ENCODE peak calls at places on chromosomes 3 and 15, in nine cellular contexts. One of them, this sample, is unnamed.

GRCh38 chr3:72748659-72749058 is 99.6 kb downstream of the SHQ1 start:
- DNase-seq in OCI-LY7: no peak
- DNase-seq in GM23338: no peak
- DNase-seq in MM.1S: no peak
- DNase-seq in GM23248: no peak
- DNase-seq in PC-3: no peak
- DNase-seq in HCT116: no peak
- DNase-seq in SK-N-SH: no peak
- DNase-seq in neural progenitor cell: no peak
- DNase-seq in this sample: no peak

GRCh38 chr15:32838820-32839219 is 121.0 kb downstream of the GREM1 start:
- DNase-seq in OCI-LY7: no peak
- DNase-seq in GM23338: no peak
- DNase-seq in MM.1S: no peak
- DNase-seq in GM23248: peak; percentile 97
- DNase-seq in PC-3: peak; percentile 97
- DNase-seq in HCT116: no peak
- DNase-seq in SK-N-SH: no peak
- DNase-seq in neural progenitor cell: no peak
- DNase-seq in this sample: peak; percentile 24

GRCh38 chr3:23129817-23130216 is 73.3 kb upstream of the UBE2E2 start:
- DNase-seq in OCI-LY7: no peak
- DNase-seq in GM23338: no peak
- DNase-seq in MM.1S: peak; percentile 59
- DNase-seq in GM23248: no peak
- DNase-seq in PC-3: peak; percentile 86
- DNase-seq in HCT116: no peak
- DNase-seq in SK-N-SH: no peak
- DNase-seq in neural progenitor cell: no peak
- DNase-seq in this sample: peak; percentile 51

GRCh38 chr3:67362686-67363085 is 291.7 kb downstream of the SUCLG2 start:
- DNase-seq in OCI-LY7: no peak
- DNase-seq in GM23338: no peak
- DNase-seq in MM.1S: peak; percentile 23
- DNase-seq in GM23248: no peak
- DNase-seq in PC-3: peak; percentile 55
- DNase-seq in HCT116: no peak
- DNase-seq in SK-N-SH: no peak
- DNase-seq in neural progenitor cell: no peak
- DNase-seq in this sample: peak; percentile 52

GRCh38 chr3:158723991-158724390 is 8.3 kb downstream of the RARRES1 start:
- DNase-seq in OCI-LY7: no peak
- DNase-seq in GM23338: no peak
- DNase-seq in MM.1S: no peak
- DNase-seq in GM23248: no peak
- DNase-seq in PC-3: no peak
- DNase-seq in HCT116: no peak
- DNase-seq in SK-N-SH: no peak
- DNase-seq in neural progenitor cell: no peak
- DNase-seq in this sample: no peak

GRCh38 chr3:124780767-124781485 is 50.7 kb downstream of the UMPS start:
- DNase-seq in OCI-LY7: no peak
- DNase-seq in GM23338: peak; percentile 32
- DNase-seq in MM.1S: no peak
- DNase-seq in GM23248: peak; percentile 82
- DNase-seq in PC-3: no peak
- DNase-seq in HCT116: no peak
- DNase-seq in SK-N-SH: peak; percentile 41
- DNase-seq in neural progenitor cell: peak; percentile 69
- DNase-seq in this sample: peak; percentile 46

GRCh38 chr15:95760508-95760907 is 570.0 kb upstream of the NR2F2 start:
- DNase-seq in OCI-LY7: no peak
- DNase-seq in GM23338: peak; percentile 72
- DNase-seq in MM.1S: no peak
- DNase-seq in GM23248: no peak
- DNase-seq in PC-3: peak; percentile 4
- DNase-seq in HCT116: no peak
- DNase-seq in SK-N-SH: no peak
- DNase-seq in neural progenitor cell: peak; percentile 81
- DNase-seq in this sample: peak; percentile 7

GRCh38 chr15:39698444-39699390 is 83.9 kb downstream of the FSIP1 start:
- DNase-seq in OCI-LY7: no peak
- DNase-seq in GM23338: no peak
- DNase-seq in MM.1S: no peak
- DNase-seq in GM23248: no peak
- DNase-seq in PC-3: no peak
- DNase-seq in HCT116: no peak
- DNase-seq in SK-N-SH: no peak
- DNase-seq in neural progenitor cell: no peak
- DNase-seq in this sample: peak; percentile 23

GRCh38 chr3:177714945-177715344 is 517.7 kb upstream of the TBL1XR1 start:
- DNase-seq in OCI-LY7: no peak
- DNase-seq in GM23338: no peak
- DNase-seq in MM.1S: no peak
- DNase-seq in GM23248: no peak
- DNase-seq in PC-3: no peak
- DNase-seq in HCT116: no peak
- DNase-seq in SK-N-SH: no peak
- DNase-seq in neural progenitor cell: no peak
- DNase-seq in this sample: no peak

GRCh38 chr15:78508272-78508671 is 895 bp downstream of the HYKK start:
- DNase-seq in OCI-LY7: no peak
- DNase-seq in GM23338: no peak
- DNase-seq in MM.1S: no peak
- DNase-seq in GM23248: no peak
- DNase-seq in PC-3: no peak
- DNase-seq in HCT116: no peak
- DNase-seq in SK-N-SH: no peak
- DNase-seq in neural progenitor cell: peak; percentile 4
- DNase-seq in this sample: peak; percentile 12
- H3K4me3 ChIP-seq in OCI-LY7: peak overlapping the region; percentile 67
- H3K4me3 ChIP-seq in GM23338: peak overlapping the region; percentile 67
- H3K4me3 ChIP-seq in MM.1S: peak overlapping the region; percentile 70
- H3K4me3 ChIP-seq in GM23248: peak overlapping the region; percentile 75
- H3K4me3 ChIP-seq in PC-3: peak overlapping the region; percentile 76
- H3K4me3 ChIP-seq in HCT116: peak overlapping the region; percentile 79
- H3K4me3 ChIP-seq in SK-N-SH: peak overlapping the region; percentile 74
- H3K4me3 ChIP-seq in neural progenitor cell: peak overlapping the region; percentile 63
- H3K4me3 ChIP-seq in this sample: peak overlapping the region; percentile 20

DNA sequence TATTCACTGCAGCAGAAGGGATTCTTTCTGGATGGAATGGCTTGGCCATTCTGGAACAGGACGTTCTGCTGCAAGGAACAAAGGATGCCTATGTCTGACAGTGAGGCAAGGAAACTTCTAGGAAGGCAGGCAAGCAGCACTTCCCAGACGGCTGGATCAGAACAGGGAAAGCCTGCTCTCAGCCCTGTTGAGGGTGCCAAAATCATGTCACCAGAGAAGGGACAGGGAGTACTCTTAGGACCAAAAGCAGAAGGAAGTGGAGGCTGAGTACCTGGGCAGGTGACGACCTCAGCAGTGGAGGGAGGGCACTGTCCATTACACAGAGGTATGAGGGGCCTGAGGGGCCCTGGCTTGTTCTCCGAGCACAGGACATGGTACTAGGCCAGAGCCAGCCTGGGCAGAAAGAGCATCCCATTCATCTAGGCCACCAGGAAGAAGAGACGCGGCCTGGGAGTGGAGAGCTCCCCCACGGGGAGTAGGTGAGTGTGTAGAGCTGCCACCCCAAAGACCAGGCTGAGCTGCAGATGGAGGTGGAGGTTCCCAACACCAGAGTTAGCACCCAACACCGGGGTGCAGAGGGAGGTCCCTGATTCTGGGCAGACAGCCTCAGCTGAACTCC is 9.6 kb downstream of the KLF15 start:
- DNase-seq in OCI-LY7: no peak
- DNase-seq in GM23338: no peak
- DNase-seq in MM.1S: peak; percentile 1
- DNase-seq in GM23248: no peak
- DNase-seq in PC-3: no peak
- DNase-seq in HCT116: no peak
- DNase-seq in SK-N-SH: no peak
- DNase-seq in neural progenitor cell: no peak
- DNase-seq in this sample: no peak
- TF ChIP-seq EZH2phosphoT487 in OCI-LY7: no peak
- TF ChIP-seq EZH2phosphoT487 in GM23338: no peak
- TF ChIP-seq EZH2phosphoT487 in MM.1S: no peak
- TF ChIP-seq EZH2phosphoT487 in GM23248: no peak
- TF ChIP-seq EZH2phosphoT487 in PC-3: no peak
- TF ChIP-seq EZH2phosphoT487 in HCT116: no peak
- TF ChIP-seq EZH2phosphoT487 in SK-N-SH: no peak
- TF ChIP-seq EZH2phosphoT487 in neural progenitor cell: no peak
- TF ChIP-seq EZH2phosphoT487 in this sample: no peak

DNA sequence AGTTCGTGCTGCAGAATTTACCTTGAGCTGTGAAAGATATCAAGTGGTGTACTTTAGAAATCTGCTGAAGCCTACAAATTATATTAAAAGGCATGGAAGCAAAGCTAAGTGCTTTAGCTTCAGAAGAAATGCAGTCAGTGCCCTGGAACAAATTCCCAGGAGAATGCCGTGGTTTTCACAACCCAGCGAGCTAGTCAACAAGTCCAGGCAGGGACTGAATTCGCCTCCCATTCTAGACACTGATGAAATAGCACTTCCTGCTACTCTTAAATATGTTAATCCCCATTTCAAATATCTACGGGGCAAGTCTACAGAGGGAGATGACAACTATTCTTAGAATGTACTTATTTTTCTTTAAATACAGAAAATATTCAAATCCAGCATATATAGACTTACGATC is 326.4 kb upstream of the IGF1R start:
- DNase-seq in OCI-LY7: no peak
- DNase-seq in GM23338: no peak
- DNase-seq in MM.1S: no peak
- DNase-seq in GM23248: no peak
- DNase-seq in PC-3: no peak
- DNase-seq in HCT116: no peak
- DNase-seq in SK-N-SH: no peak
- DNase-seq in neural progenitor cell: no peak
- DNase-seq in this sample: no peak
- H3K4me3 ChIP-seq in OCI-LY7: no peak overlapping the region
- H3K4me3 ChIP-seq in GM23338: no peak overlapping the region
- H3K4me3 ChIP-seq in MM.1S: no peak overlapping the region
- H3K4me3 ChIP-seq in GM23248: no peak overlapping the region
- H3K4me3 ChIP-seq in PC-3: no peak overlapping the region
- H3K4me3 ChIP-seq in HCT116: no peak overlapping the region
- H3K4me3 ChIP-seq in SK-N-SH: no peak overlapping the region
- H3K4me3 ChIP-seq in neural progenitor cell: no peak overlapping the region
- H3K4me3 ChIP-seq in this sample: no peak overlapping the region

DNA sequence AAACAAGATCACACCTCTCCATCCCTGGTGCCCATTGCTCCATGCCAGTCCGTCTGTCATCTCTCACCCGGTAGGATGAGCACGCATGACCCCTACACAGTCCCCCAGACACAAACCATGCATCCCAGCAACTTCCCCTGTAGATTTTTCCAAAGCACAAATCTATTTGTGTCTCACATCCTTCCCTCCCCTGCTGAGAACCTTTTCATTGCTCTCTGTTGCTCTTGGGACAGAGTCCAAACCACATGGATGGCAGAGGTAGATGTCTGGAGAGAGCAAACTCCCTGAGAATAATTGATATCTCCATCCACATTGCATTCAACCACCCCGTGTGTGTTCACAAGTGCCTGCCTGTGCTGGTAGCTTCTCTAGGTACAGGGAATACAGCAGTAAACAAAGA is 29.9 kb upstream of the LRTM1 start:
- DNase-seq in OCI-LY7: no peak
- DNase-seq in GM23338: no peak
- DNase-seq in MM.1S: no peak
- DNase-seq in GM23248: no peak
- DNase-seq in PC-3: no peak
- DNase-seq in HCT116: no peak
- DNase-seq in SK-N-SH: no peak
- DNase-seq in neural progenitor cell: no peak
- DNase-seq in this sample: no peak
- TF ChIP-seq EZH2phosphoT487 in OCI-LY7: no peak
- TF ChIP-seq EZH2phosphoT487 in GM23338: no peak
- TF ChIP-seq EZH2phosphoT487 in MM.1S: no peak
- TF ChIP-seq EZH2phosphoT487 in GM23248: no peak
- TF ChIP-seq EZH2phosphoT487 in PC-3: no peak
- TF ChIP-seq EZH2phosphoT487 in HCT116: no peak
- TF ChIP-seq EZH2phosphoT487 in SK-N-SH: no peak
- TF ChIP-seq EZH2phosphoT487 in neural progenitor cell: no peak
- TF ChIP-seq EZH2phosphoT487 in this sample: no peak

GRCh38 chr3:149658444-149659172 is 783 bp upstream of the WWTR1 start:
- DNase-seq in OCI-LY7: no peak
- DNase-seq in GM23338: peak; percentile 84
- DNase-seq in MM.1S: peak; percentile 78
- DNase-seq in GM23248: peak; percentile 95
- DNase-seq in PC-3: peak; percentile 71
- DNase-seq in HCT116: peak; percentile 52
- DNase-seq in SK-N-SH: peak; percentile 40
- DNase-seq in neural progenitor cell: peak; percentile 74
- DNase-seq in this sample: peak; percentile 84
- H3K4me3 ChIP-seq in OCI-LY7: no peak overlapping the region
- H3K4me3 ChIP-seq in GM23338: peak overlapping the region; percentile 75
- H3K4me3 ChIP-seq in MM.1S: peak overlapping the region; percentile 87
- H3K4me3 ChIP-seq in GM23248: peak overlapping the region; percentile 96
- H3K4me3 ChIP-seq in PC-3: peak overlapping the region; percentile 98
- H3K4me3 ChIP-seq in HCT116: peak overlapping the region; percentile 72
- H3K4me3 ChIP-seq in SK-N-SH: peak overlapping the region; percentile 67
- H3K4me3 ChIP-seq in neural progenitor cell: peak overlapping the region; percentile 63
- H3K4me3 ChIP-seq in this sample: peak overlapping the region; percentile 79

DNA sequence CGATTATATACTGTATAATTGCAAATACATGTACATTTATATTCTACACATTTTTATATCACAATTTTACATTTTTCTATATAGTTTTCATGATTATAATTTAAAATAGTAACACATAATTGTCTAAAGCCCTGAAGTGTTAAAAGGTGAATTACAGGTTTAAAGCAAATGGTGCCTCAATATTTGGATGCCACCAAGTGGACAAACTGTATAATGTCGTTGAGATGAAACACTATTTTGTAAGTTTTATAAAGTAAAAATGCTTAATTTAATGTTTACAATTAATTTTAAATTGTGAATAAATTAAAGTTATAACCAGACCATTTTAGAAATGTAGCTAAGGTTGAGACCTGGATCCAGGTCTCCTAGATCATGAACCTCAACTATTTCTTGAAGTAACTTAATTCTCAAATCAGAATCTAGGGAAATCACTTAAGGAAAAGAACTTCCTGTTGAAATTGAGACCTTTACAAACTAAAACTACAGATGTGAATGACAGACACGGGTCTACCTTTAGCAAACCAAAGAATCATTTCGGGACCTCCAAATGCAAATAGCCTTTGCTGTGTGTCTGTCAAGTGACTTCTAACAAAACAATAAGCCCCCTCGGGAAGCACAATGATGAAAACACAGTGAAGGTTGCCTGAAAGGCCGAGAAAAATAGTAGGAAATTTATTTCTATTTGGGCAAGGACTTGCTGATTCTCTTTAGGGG is 37.8 kb downstream of the EHHADH start:
- DNase-seq in OCI-LY7: peak; percentile 15
- DNase-seq in GM23338: peak; percentile 35
- DNase-seq in MM.1S: peak; percentile 67
- DNase-seq in GM23248: peak; percentile 50
- DNase-seq in PC-3: peak; percentile 44
- DNase-seq in HCT116: no peak
- DNase-seq in SK-N-SH: peak; percentile 22
- DNase-seq in neural progenitor cell: no peak
- DNase-seq in this sample: no peak
- TF ChIP-seq EZH2phosphoT487 in OCI-LY7: no peak
- TF ChIP-seq EZH2phosphoT487 in GM23338: no peak
- TF ChIP-seq EZH2phosphoT487 in MM.1S: no peak
- TF ChIP-seq EZH2phosphoT487 in GM23248: no peak
- TF ChIP-seq EZH2phosphoT487 in PC-3: no peak
- TF ChIP-seq EZH2phosphoT487 in HCT116: no peak
- TF ChIP-seq EZH2phosphoT487 in SK-N-SH: no peak
- TF ChIP-seq EZH2phosphoT487 in neural progenitor cell: no peak
- TF ChIP-seq EZH2phosphoT487 in this sample: no peak

GRCh38 chr3:49663831-49664230 is 10.3 kb upstream of the APEH start:
- DNase-seq in OCI-LY7: no peak
- DNase-seq in GM23338: no peak
- DNase-seq in MM.1S: no peak
- DNase-seq in GM23248: no peak
- DNase-seq in PC-3: no peak
- DNase-seq in HCT116: no peak
- DNase-seq in SK-N-SH: no peak
- DNase-seq in neural progenitor cell: no peak
- DNase-seq in this sample: no peak
- H3K4me3 ChIP-seq in OCI-LY7: no peak overlapping the region
- H3K4me3 ChIP-seq in GM23338: no peak overlapping the region
- H3K4me3 ChIP-seq in MM.1S: no peak overlapping the region
- H3K4me3 ChIP-seq in GM23248: no peak overlapping the region
- H3K4me3 ChIP-seq in PC-3: no peak overlapping the region
- H3K4me3 ChIP-seq in HCT116: no peak overlapping the region
- H3K4me3 ChIP-seq in SK-N-SH: no peak overlapping the region
- H3K4me3 ChIP-seq in neural progenitor cell: no peak overlapping the region
- H3K4me3 ChIP-seq in this sample: no peak overlapping the region

This sample was measured in hepatocyte.